ENCODE peak calls at places on chromosomes 11 and 22, in five cellular contexts. J, E, Y, C and H are unnamed samples. For H3K9me3, the result is how much of the 10 kb centered on the place peaks cover.

GRCh38 chr11:11022126-11022730 is 164.4 kb upstream of the ZBED5 start:
- DNase-seq in J (no peak), E (peak), Y (peak), C (peak), H (no peak)

GRCh38 chr22:20425821-20426615 is 11.6 kb downstream of the SCARF2 start:
- DNase-seq in J (no peak), E (no peak), Y (no peak), C (no peak), H (no peak)

GRCh38 chr11:120061036-120061760 is 76.7 kb downstream of the TRIM29 start:
- DNase-seq in J (no peak), E (no peak), Y (no peak), C (no peak), H (no peak)

GRCh38 chr11:38814670-38815069 is 2216.6 kb upstream of the RAG2 start:
- DNase-seq in J (no peak), E (no peak), Y (no peak), C (no peak), H (peak)

GRCh38 chr11:75878968-75879367 is 64.0 kb downstream of the UVRAG start:
- DNase-seq in J (no peak), E (no peak), Y (no peak), C (no peak), H (no peak)

GRCh38 chr22:32413715-32414114 is 1.7 kb upstream of the RTCB start:
- DNase-seq in J (no peak), E (peak), Y (no peak), C (peak), H (peak)

GRCh38 chr11:67238894-67239794 is 27.1 kb upstream of the GRK2 start:
- DNase-seq in J (no peak), E (peak), Y (no peak), C (no peak), H (peak)

GRCh38 chr11:17734986-17735822 is 623 bp downstream of the KCNC1 start:
- DNase-seq in J (peak), E (peak), Y (peak), C (peak), H (peak)

GRCh38 chr11:131908316-131908715 is 537.9 kb downstream of the NTM start:
- DNase-seq in J (no peak), E (no peak), Y (no peak), C (no peak), H (no peak)

GRCh38 chr11:45933131-45933821 is 10.8 kb downstream of the LARGE2 start:
- DNase-seq in J (no peak), E (no peak), Y (no peak), C (no peak), H (peak)

GRCh38 chr11:68584097-68584496 is 100.2 kb upstream of the GAL start:
- DNase-seq in J (peak), E (peak), Y (peak), C (peak), H (no peak)

GRCh38 chr11:34731596-34731995 is 110.7 kb downstream of the EHF start:
- DNase-seq in J (no peak), E (no peak), Y (no peak), C (no peak), H (no peak)

GRCh38 chr22:25673721-25674120 is 68.3 kb upstream of the MYO18B start:
- DNase-seq in J (no peak), E (no peak), Y (no peak), C (no peak), H (no peak)

GRCh38 chr11:111819161-111820058 is 52.0 kb downstream of the ALG9 start:
- DNase-seq in J (peak), E (no peak), Y (peak), C (peak), H (peak)

GRCh38 chr11:1390603-1391164 is 950 bp downstream of the BRSK2 start:
- DNase-seq in J (no peak), E (peak), Y (peak), C (peak), H (peak)

GRCh38 chr11:126080206-126080941 is 17.7 kb upstream of the CDON start:
- DNase-seq in J (no peak), E (no peak), Y (no peak), C (peak), H (no peak)

GRCh38 chr11:45810431-45811108 is 5.6 kb downstream of the SLC35C1 start:
- DNase-seq in J (no peak), E (no peak), Y (no peak), C (no peak), H (no peak)

GRCh38 chr22:20386972-20387371 is 7.0 kb upstream of the ZNF74 start:
- DNase-seq in J (no peak), E (no peak), Y (no peak), C (no peak), H (no peak)

GRCh38 chr11:123640677-123641494 is 13.5 kb downstream of the SCN3B start:
- DNase-seq in J (peak), E (peak), Y (peak), C (peak), H (peak)

GRCh38 chr11:64036081-64037026 is 623 bp downstream of the FLRT1 start:
- DNase-seq in J (no peak), E (peak), Y (peak), C (peak), H (peak)

GRCh38 chr11:13291794-13292193 is 14.2 kb downstream of the BMAL1 start:
- DNase-seq in J (no peak), E (no peak), Y (no peak), C (no peak), H (peak)

GRCh38 chr11:76661835-76662434 is 8.6 kb downstream of the LRRC32 start:
- DNase-seq in J (peak), E (no peak), Y (no peak), C (no peak), H (no peak)

GRCh38 chr11:113373306-113373705 is 14.3 kb upstream of the ANKK1 start:
- DNase-seq in J (no peak), E (no peak), Y (no peak), C (no peak), H (peak)

GRCh38 chr22:17079572-17079971 is 5.2 kb upstream of the IL17RA start:
- DNase-seq in J (no peak), E (no peak), Y (no peak), C (no peak), H (no peak)

GRCh38 chr11:120465921-120466534 is 45.5 kb upstream of the GRIK4 start:
- DNase-seq in J (no peak), E (no peak), Y (no peak), C (no peak), H (no peak)

GRCh38 chr11:71936825-71937224 is 8.0 kb downstream of the RNF121 start:
- DNase-seq in J (no peak), E (no peak), Y (no peak), C (peak), H (peak)

GRCh38 chr11:3685923-3686322 is 14.7 kb upstream of the CHRNA10 start:
- DNase-seq in J (no peak), E (peak), Y (peak), C (no peak), H (no peak)

GRCh38 chr11:86524603-86525352 is 147.6 kb downstream of the ME3 start:
- DNase-seq in J (no peak), E (no peak), Y (no peak), C (peak), H (peak)

GRCh38 chr11:35142481-35143207 is 3.7 kb downstream of the CD44 start:
- DNase-seq in J (peak), E (no peak), Y (no peak), C (no peak), H (peak)

GRCh38 chr11:8301622-8302021 is 37.9 kb upstream of the LMO1 start:
- DNase-seq in J (no peak), E (no peak), Y (no peak), C (no peak), H (no peak)

GRCh38 chr22:47605441-47605840 is 843.0 kb downstream of the TBC1D22A start:
- DNase-seq in J (no peak), E (no peak), Y (no peak), C (peak), H (no peak)

GRCh38 chr22:47604563-47604962 is 842.1 kb downstream of the TBC1D22A start:
- DNase-seq in J (no peak), E (no peak), Y (no peak), C (no peak), H (no peak)

GRCh38 chr22:47607486-47607885 is 845.0 kb downstream of the TBC1D22A start:
- DNase-seq in J (no peak), E (no peak), Y (no peak), C (no peak), H (no peak)

GRCh38 chr22:47605886-47606285 is 843.4 kb downstream of the TBC1D22A start:
- DNase-seq in J (no peak), E (no peak), Y (no peak), C (no peak), H (no peak)

GRCh38 chr22:47606426-47606825 is 844.0 kb downstream of the TBC1D22A start:
- DNase-seq in J (no peak), E (no peak), Y (no peak), C (no peak), H (no peak)
- H3K9me3 ChIP-seq in J (under half), E (under half), Y (under half), C (under half), H (under half)

GRCh38 chr22:47386812-47387510 is 624.5 kb downstream of the TBC1D22A start:
- DNase-seq in J (no peak), E (no peak), Y (no peak), C (no peak), H (no peak)
- H3K9me3 ChIP-seq in J (under half), E (under half), Y (under half), C (under half), H (under half)

GRCh38 chr22:49417326-49417725 is 410.3 kb downstream of the BRD1 start:
- DNase-seq in J (no peak), E (no peak), Y (no peak), C (no peak), H (no peak)

GRCh38 chr22:49419661-49420060 is 408.0 kb downstream of the BRD1 start:
- DNase-seq in J (no peak), E (no peak), Y (no peak), C (no peak), H (no peak)

GRCh38 chr22:49418341-49418894 is 409.3 kb downstream of the BRD1 start:
- DNase-seq in J (no peak), E (no peak), Y (no peak), C (no peak), H (no peak)

GRCh38 chr22:49417833-49418232 is 409.8 kb downstream of the BRD1 start:
- DNase-seq in J (no peak), E (no peak), Y (no peak), C (no peak), H (no peak)

GRCh38 chr22:49418943-49419342 is 408.7 kb downstream of the BRD1 start:
- DNase-seq in J (no peak), E (no peak), Y (no peak), C (no peak), H (no peak)
- H3K9me3 ChIP-seq in J (under half), E (under half), Y (under half), C (under half), H (under half)

GRCh38 chr22:47293368-47294221 is 531.1 kb downstream of the TBC1D22A start:
- DNase-seq in J (no peak), E (no peak), Y (no peak), C (no peak), H (no peak)
- H3K9me3 ChIP-seq in J (under half), E (under half), Y (under half), C (under half), H (under half)

GRCh38 chr22:47376901-47377520 is 614.6 kb downstream of the TBC1D22A start:
- DNase-seq in J (no peak), E (no peak), Y (no peak), C (no peak), H (no peak)
- H3K9me3 ChIP-seq in J (under half), E (under half), Y (under half), C (under half), H (under half)